ENCODE peak calls at places on chromosomes 11 and 22, in five cellular contexts. D is mesothelial cell of epicardium, F is GM06990, E is glutamatergic neuron, U is neural progenitor cell. S is an unnamed sample.

GRCh38 chr11:35304393-35304790 is 115.0 kb downstream of the SLC1A2 start:
- DNase-seq in U (no peak), D (no peak), F (no peak), E (no peak), S (peak; percentile 13)

GRCh38 chr11:72443016-72443415 is 8.7 kb upstream of the CLPB start:
- DNase-seq in U (no peak), F (no peak), E (no peak), D (no peak), S (no peak)

GRCh38 chr11:11806074-11806473 is 35.7 kb upstream of the USP47 start:
- DNase-seq in F (no peak), U (no peak), D (no peak), E (no peak), S (no peak)

GRCh38 chr11:119094816-119095065 is 6.9 kb downstream of the DPAGT1 start:
- DNase-seq in U (peak; percentile 90), D (no peak), F (peak; percentile 84), E (peak; percentile 82), S (peak; percentile 81)

GRCh38 chr22:44865193-44866057 is 113.0 kb downstream of the ARHGAP8 start:
- DNase-seq in U (no peak), F (no peak), E (no peak), D (no peak), S (no peak)

GRCh38 chr11:72625746-72626636 is 48.2 kb downstream of the PDE2A start:
- DNase-seq in U (no peak), F (no peak), E (no peak), D (no peak), S (no peak)

GRCh38 chr22:29584975-29585374 is 4.1 kb upstream of the NIPSNAP1 start:
- DNase-seq in D (no peak), E (no peak), F (no peak), U (no peak), S (no peak)

GRCh38 chr11:47010192-47010591 is 73.6 kb downstream of the CSTPP1 start:
- DNase-seq in E (no peak), D (no peak), U (peak; percentile 11), F (no peak), S (no peak)

GRCh38 chr11:15947681-15948648 is 408.4 kb downstream of the SOX6 start:
- DNase-seq in U (no peak), D (no peak), F (no peak), E (no peak), S (no peak)

GRCh38 chr11:8383227-8383626 is 119.5 kb upstream of the LMO1 start:
- DNase-seq in F (no peak), U (no peak), D (no peak), E (no peak), S (no peak)

GRCh38 chr11:109363682-109364081 is 58.3 kb upstream of the C11orf87 start:
- DNase-seq in F (no peak), U (no peak), E (no peak), D (no peak), S (no peak)

GRCh38 chr11:63919267-63920125 is 2.5 kb upstream of the RCOR2 start:
- DNase-seq in E (peak; percentile 87), D (no peak), F (no peak), U (peak; percentile 94), S (peak; percentile 51)

GRCh38 chr11:10459029-10459970 is 4.2 kb downstream of the AMPD3 start:
- DNase-seq in D (no peak), E (no peak), U (no peak), F (peak; percentile 77), S (peak; percentile 74)

GRCh38 chr11:1879342-1879940 is 12.3 kb downstream of the PRR33 start:
- DNase-seq in F (no peak), E (no peak), D (no peak), U (no peak), S (no peak)

GRCh38 chr11:119641991-119642745 is 86.8 kb downstream of the NECTIN1 start:
- DNase-seq in D (no peak), E (no peak), U (peak; percentile 51), F (no peak), S (peak; percentile 59)

GRCh38 chr11:120139316-120140069 is 1.6 kb upstream of the TRIM29 start:
- DNase-seq in F (no peak), E (peak; percentile 11), U (no peak), D (peak; percentile 35), S (no peak)

GRCh38 chr11:128367573-128367972 is 219.8 kb downstream of the ETS1 start:
- DNase-seq in D (no peak), U (no peak), F (peak; percentile 32), E (no peak), S (no peak)

GRCh38 chr11:35617687-35618496 is at the start of gene FJX1:
- DNase-seq in D (peak; percentile 75), U (peak; percentile 96), E (peak; percentile 85), F (peak; percentile 69), S (peak; percentile 87)

GRCh38 chr22:43014062-43014875 is 680 bp downstream of the PACSIN2 start:
- DNase-seq in E (peak; percentile 52), U (peak; percentile 80), D (peak; percentile 54), F (peak; percentile 66), S (peak; percentile 64)

GRCh38 chr11:55554169-55554568 is at the start of gene OR4C15:
- DNase-seq in D (no peak), F (no peak), U (no peak), E (no peak), S (no peak)

GRCh38 chr11:44681698-44682097 is 45.1 kb upstream of the TSPAN18 start:
- DNase-seq in D (no peak), U (no peak), E (no peak), F (no peak), S (no peak)

GRCh38 chr22:17780116-17780740 is 6.0 kb upstream of the BID start:
- DNase-seq in F (no peak), U (no peak), D (no peak), E (no peak), S (no peak)

GRCh38 chr11:109772846-109773400 is 320.3 kb upstream of the ZC3H12C start:
- DNase-seq in F (no peak), U (no peak), D (no peak), E (peak; percentile 18), S (no peak)

GRCh38 chr11:114179234-114179941 is 116.8 kb upstream of the NNMT start:
- DNase-seq in E (no peak), F (no peak), D (no peak), U (no peak), S (no peak)

GRCh38 chr11:62393735-62394134 is 25.1 kb upstream of the SCGB1A1 start:
- DNase-seq in E (no peak), D (no peak), U (no peak), F (no peak), S (no peak)

GRCh38 chr22:39318507-39319283 is 728 bp downstream of the RPL3 start:
- DNase-seq in U (peak; percentile 54), D (no peak), F (no peak), E (no peak), S (no peak)

GRCh38 chr11:9530901-9531625 is 42.4 kb upstream of the WEE1 start:
- DNase-seq in F (no peak), D (no peak), E (no peak), U (no peak), S (no peak)

GRCh38 chr22:44153705-44154104 is 27.0 kb upstream of the PARVG start:
- DNase-seq in U (no peak), D (no peak), F (no peak), E (no peak), S (no peak)

GRCh38 chr11:6022954-6023353 is 7.6 kb downstream of the OR56A1 start:
- DNase-seq in D (no peak), F (no peak), U (peak; percentile 76), E (no peak), S (peak; percentile 20)

GRCh38 chr22:48208894-48209293 is 1446.4 kb downstream of the TBC1D22A start:
- DNase-seq in F (no peak), D (no peak), E (no peak), U (no peak), S (no peak)

GRCh38 chr11:11580012-11580411 is 41.8 kb downstream of the GALNT18 start:
- DNase-seq in D (no peak), U (no peak), F (no peak), E (no peak), S (no peak)

GRCh38 chr11:69467646-69468045 is 13.8 kb upstream of the LINC01488 start:
- DNase-seq in F (peak; percentile 19), D (no peak), U (no peak), E (no peak), S (peak; percentile 63)

GRCh38 chr11:119663279-119663678 is 65.7 kb downstream of the NECTIN1 start:
- DNase-seq in U (no peak), E (no peak), D (no peak), F (no peak), S (no peak)

GRCh38 chr11:119591836-119592310 is 137.1 kb downstream of the NECTIN1 start:
- DNase-seq in U (no peak), F (no peak), E (no peak), D (no peak), S (no peak)

GRCh38 chr22:21694795-21695431 is 29.1 kb downstream of the PPIL2 start:
- DNase-seq in U (no peak), D (no peak), F (no peak), E (no peak), S (no peak)

GRCh38 chr22:46465793-46466192 is 71.6 kb downstream of the CELSR1 start:
- DNase-seq in E (no peak), F (no peak), D (no peak), U (no peak), S (no peak)

GRCh38 chr22:36423461-36424404 is 36.0 kb upstream of the MYH9 start:
- DNase-seq in U (no peak), D (no peak), E (no peak), F (no peak), S (no peak)
- TF ChIP-seq CTCF in U (no peak), D (no peak), E (no peak), F (no peak), S (no peak)

GRCh38 chr11:130449996-130450419 is 1.6 kb downstream of the ADAMTS15 start:
- DNase-seq in F (no peak), U (peak; percentile 90), D (peak; percentile 74), E (peak; percentile 70), S (no peak)
- TF ChIP-seq CTCF in F (no peak), U (peak; percentile 66), D (peak; percentile 46), E (peak; percentile 77), S (no peak)

GRCh38 chr11:126573325-126574076 is 218.0 kb downstream of the ST3GAL4 start:
- DNase-seq in D (no peak), U (no peak), F (no peak), E (no peak), S (no peak)
- TF ChIP-seq CTCF in D (no peak), U (peak; percentile 56), F (peak; percentile 18), E (no peak), S (no peak)

GRCh38 chr11:75592699-75593098 is 30.6 kb downstream of the SERPINH1 start:
- DNase-seq in F (no peak), E (no peak), U (no peak), D (no peak), S (no peak)
- TF ChIP-seq CTCF in F (no peak), E (no peak), U (no peak), D (no peak), S (no peak)

DNA sequence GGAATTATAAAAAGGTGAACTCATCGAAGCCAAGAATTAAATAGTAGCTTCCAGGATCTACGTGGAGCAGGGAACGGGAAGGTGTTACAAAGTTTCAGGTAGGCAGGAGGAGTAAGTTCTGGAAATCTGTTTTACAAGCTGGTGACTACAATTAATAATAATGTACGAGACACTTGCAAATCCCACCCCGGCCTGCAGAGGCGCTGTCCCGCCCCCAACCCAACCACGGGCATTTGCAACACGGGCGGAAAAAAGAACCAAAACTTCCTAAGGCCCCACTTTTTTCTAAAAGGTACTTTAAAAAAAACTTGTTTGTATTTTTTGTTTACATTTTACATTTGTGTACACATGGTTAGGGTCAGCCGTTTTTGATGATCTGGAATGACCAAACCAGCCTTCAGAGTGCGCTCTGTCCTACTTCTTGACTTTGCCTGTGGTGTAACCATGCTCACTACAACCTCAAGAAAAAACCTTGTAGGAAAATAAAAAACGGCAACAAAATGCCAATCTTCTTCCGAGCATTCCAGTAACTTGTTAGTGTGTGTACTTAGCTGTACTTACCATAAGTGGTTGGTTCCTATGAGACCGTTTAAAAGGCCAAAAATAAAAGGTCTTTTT is 449.6 kb upstream of the B3GAT1 start:
- DNase-seq in E (no peak), U (no peak), F (no peak), D (no peak), S (no peak)
- TF ChIP-seq CTCF in E (peak; percentile 59), U (peak; percentile 40), F (peak; percentile 51), D (peak; percentile 48), S (no peak)